ENCODE peak calls at places on chromosomes 11 and 22, in six cellular contexts. F is AG09309, S is AG10803, I is AG04449, N is HL-60, Q is body of pancreas. Y is an unnamed sample.

GRCh38 chr11:24622262-24622661 is 125.4 kb downstream of the LUZP2 start:
- DNase-seq in N (no peak), Q (no peak), I (no peak), F (no peak), S (no peak), Y (no peak)

GRCh38 chr22:29030618-29031235 is 30.9 kb downstream of the C22orf31 start:
- DNase-seq in N (no peak), I (no peak), F (peak), Q (peak), S (peak), Y (peak)

GRCh38 chr11:73376803-73377629 is 817 bp downstream of the RELT start:
- DNase-seq in Q (peak), S (peak), I (peak), F (peak), N (peak), Y (no peak)

GRCh38 chr11:103736986-103737622 is 299.3 kb upstream of the DDI1 start:
- DNase-seq in S (no peak), F (no peak), I (no peak), N (no peak), Q (no peak), Y (no peak)

GRCh38 chr11:76269661-76270322 is 63.5 kb upstream of the WNT11 start:
- DNase-seq in I (no peak), F (no peak), Q (no peak), N (no peak), S (no peak), Y (no peak)

GRCh38 chr11:21896216-21896615 is 296.7 kb upstream of the ANO5 start:
- DNase-seq in S (no peak), F (no peak), I (no peak), Q (no peak), N (no peak), Y (no peak)

GRCh38 chr11:33634291-33634834 is 66.3 kb downstream of the C11orf91 start:
- DNase-seq in Q (no peak), N (no peak), I (no peak), F (no peak), S (peak), Y (no peak)

GRCh38 chr22:37563153-37564081 is 3.1 kb downstream of the CDC42EP1 start:
- DNase-seq in N (no peak), F (peak), S (peak), I (peak), Q (peak), Y (peak)

GRCh38 chr11:119108151-119108856 is 1.2 kb downstream of the C2CD2L start:
- DNase-seq in F (no peak), S (peak), N (no peak), Q (peak), I (no peak), Y (no peak)

GRCh38 chr11:125593113-125593761 is 585 bp downstream of the STT3A start:
- DNase-seq in S (peak), N (no peak), Q (peak), F (no peak), I (no peak), Y (peak)

GRCh38 chr11:57800444-57801184 is 39.0 kb downstream of the CTNND1 start:
- DNase-seq in I (no peak), Q (peak), N (peak), S (peak), F (no peak), Y (no peak)

GRCh38 chr22:47626428-47627390 is 864.3 kb downstream of the TBC1D22A start:
- DNase-seq in F (no peak), Q (no peak), N (no peak), S (no peak), I (no peak), Y (no peak)

GRCh38 chr11:128342511-128343133 is 244.7 kb downstream of the ETS1 start:
- DNase-seq in N (no peak), S (peak), F (peak), I (no peak), Q (no peak), Y (no peak)

GRCh38 chr11:88626216-88626615 is 288.7 kb upstream of the CTSC start:
- DNase-seq in N (no peak), Q (no peak), F (no peak), I (no peak), S (no peak), Y (no peak)

GRCh38 chr11:2989551-2989950 is 2.6 kb downstream of the NAP1L4 start:
- DNase-seq in Q (no peak), S (no peak), I (no peak), N (no peak), F (no peak), Y (no peak)

GRCh38 chr11:78363018-78363619 is 54.5 kb downstream of the GAB2 start:
- DNase-seq in N (no peak), F (no peak), Q (no peak), S (no peak), I (no peak), Y (no peak)

DNA sequence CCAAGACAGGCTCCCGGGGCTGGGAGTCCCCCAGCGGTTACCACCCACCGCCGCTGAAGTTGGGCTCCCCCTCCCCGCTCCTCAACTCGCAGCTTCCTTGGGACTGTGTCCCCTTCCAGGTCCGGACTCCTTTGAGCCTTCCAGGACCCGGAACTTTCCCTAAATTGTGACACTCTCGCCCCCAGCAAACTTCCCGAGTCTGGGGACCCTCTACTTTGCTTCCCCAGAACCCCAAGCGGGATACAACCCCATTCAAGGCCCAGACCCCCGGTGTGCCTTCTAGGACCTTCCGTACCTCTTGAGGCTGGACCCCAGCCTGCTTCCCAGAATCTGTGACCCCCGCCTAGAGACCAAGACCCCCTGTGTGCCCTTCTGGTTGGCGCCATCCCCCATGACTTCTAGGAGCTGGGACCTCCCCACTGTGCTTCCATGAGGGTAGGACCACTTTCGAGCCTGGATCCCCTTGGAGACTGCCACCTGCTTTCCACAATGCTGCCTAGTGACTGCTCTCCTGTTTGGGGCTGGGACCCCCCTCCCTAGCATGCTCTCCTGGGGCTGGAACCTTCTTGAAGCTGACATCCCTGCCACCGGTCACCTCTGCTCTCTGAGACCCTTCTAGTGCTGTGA is 602 bp downstream of the MYRF start:
- DNase-seq in I (no peak), F (no peak), N (no peak), Q (no peak), S (no peak), Y (no peak)
- H3K4me3 ChIP-seq in I (peak), F (peak), N (no peak), Q (peak), S (peak), Y (peak)

GRCh38 chr11:64150481-64151239 is 15.3 kb downstream of the MACROD1 start:
- DNase-seq in I (no peak), Q (peak), F (no peak), S (no peak), N (no peak), Y (no peak)

GRCh38 chr11:64150051-64150450 is 15.9 kb downstream of the MACROD1 start:
- DNase-seq in N (no peak), I (no peak), F (no peak), Q (no peak), S (no peak), Y (no peak)

GRCh38 chr11:64148200-64148916 is 17.6 kb downstream of the MACROD1 start:
- DNase-seq in N (peak), F (peak), S (peak), Q (peak), I (peak), Y (no peak)

GRCh38 chr11:64151337-64151736 is 14.6 kb downstream of the MACROD1 start:
- DNase-seq in S (no peak), N (no peak), Q (no peak), F (no peak), I (no peak), Y (no peak)

GRCh38 chr11:64148917-64149617 is 16.8 kb downstream of the MACROD1 start:
- DNase-seq in I (no peak), N (no peak), S (no peak), F (no peak), Q (no peak), Y (no peak)
- TF ChIP-seq CTCF in I (no peak), N (no peak), S (no peak), F (no peak), Q (no peak), Y (no peak)

DNA sequence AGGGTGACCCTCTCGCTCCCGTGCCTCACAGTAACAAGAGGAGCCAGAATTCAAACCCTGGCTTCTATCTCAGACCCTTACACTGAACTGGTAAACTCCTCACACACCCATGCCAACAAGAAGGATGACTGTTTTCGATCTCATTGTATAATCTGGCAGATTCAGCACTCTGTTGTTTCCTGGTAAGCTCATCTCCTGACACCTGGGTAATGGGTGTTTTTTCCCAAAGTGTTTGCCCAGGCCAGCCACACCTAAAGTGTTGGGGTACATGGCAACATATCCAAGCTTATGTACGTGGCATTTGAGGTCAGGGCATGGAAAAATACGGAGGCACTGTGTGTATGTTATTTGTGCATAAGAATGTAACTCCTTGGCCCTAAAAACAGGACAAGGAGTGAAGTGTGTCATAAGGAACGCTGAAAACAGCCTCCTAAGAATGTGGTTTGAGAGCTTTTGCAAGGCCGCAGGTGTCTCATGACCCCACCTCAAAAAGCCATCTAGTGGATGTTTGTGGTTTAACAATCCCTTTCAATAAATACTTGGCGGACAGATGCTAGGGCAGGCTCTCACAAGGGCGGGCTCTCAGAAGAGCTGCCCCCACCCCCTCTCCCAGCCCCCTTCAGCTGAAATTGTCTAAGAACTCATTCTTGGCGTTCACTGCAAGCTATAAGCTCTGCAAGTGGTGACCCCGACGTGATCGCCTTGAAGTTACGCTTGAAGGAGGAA is at the start of gene MS4A15:
- DNase-seq in N (no peak), S (peak), Q (peak), F (no peak), I (no peak), Y (peak)
- H3K4me3 ChIP-seq in N (no peak), S (no peak), Q (no peak), F (no peak), I (no peak), Y (no peak)

GRCh38 chr11:71329165-71329510 is 76.8 kb upstream of the SHANK2 start:
- DNase-seq in I (no peak), F (no peak), S (no peak), Q (no peak), N (no peak), Y (no peak)
- TF ChIP-seq CTCF in I (no peak), F (no peak), S (no peak), Q (no peak), N (no peak), Y (no peak)

GRCh38 chr11:100302824-100303223 is 384.3 kb upstream of the ARHGAP42 start:
- DNase-seq in S (no peak), F (no peak), N (no peak), I (no peak), Q (no peak), Y (no peak)
- H3K4me3 ChIP-seq in S (no peak), F (no peak), N (no peak), I (no peak), Q (no peak), Y (no peak)

GRCh38 chr11:48116843-48117242 is 99.8 kb upstream of the OR4B1 start:
- DNase-seq in S (no peak), N (peak), I (no peak), F (no peak), Q (no peak), Y (no peak)
- TF ChIP-seq CTCF in S (peak), N (peak), I (peak), F (peak), Q (no peak), Y (peak)

DNA sequence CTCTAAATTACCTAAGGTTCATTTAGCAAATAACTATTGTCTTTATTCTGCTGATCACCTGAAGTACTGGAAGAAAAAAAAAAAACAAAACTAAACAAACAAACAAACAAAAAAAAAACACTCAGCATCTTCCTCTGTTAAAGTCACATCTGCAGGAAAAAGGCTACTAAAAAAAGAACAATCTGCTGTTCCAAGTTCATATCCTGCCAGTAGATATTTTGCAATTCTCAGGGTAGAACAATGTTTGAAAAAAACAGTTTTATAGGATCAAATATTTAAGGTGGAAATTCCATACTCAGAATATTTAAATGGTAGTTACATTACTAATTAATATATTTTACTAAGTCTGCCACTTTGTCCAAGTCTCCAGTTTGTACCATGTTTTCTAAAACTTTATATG is 175.2 kb downstream of the SBF2 start:
- DNase-seq in S (peak), N (no peak), F (no peak), I (no peak), Q (no peak), Y (no peak)
- H3K4me3 ChIP-seq in S (no peak), N (no peak), F (no peak), I (no peak), Q (no peak), Y (no peak)

Y was measured in retinal pigment epithelial cell.